ENCODE peak calls at places on chromosomes 7 and 10, in eight cellular contexts. One of them, this sample, is unnamed.

GRCh38 chr10:124065382-124066155 is 27.8 kb downstream of the CHST15 start:
- DNase-seq in activated CD4-positive, CD25-positive, alpha-beta regulatory T cell treated with anti-CD3 and anti-CD28 coated beads, Interleukin-2, amount 50 U/mL, for 72 hours: no peak
- DNase-seq in epithelial cell of esophagus: no peak
- DNase-seq in NCI-H446 treated with DMSO at 0.1 percent for 48 hours: no peak
- DNase-seq in NCI-H774: no peak
- DNase-seq in NCI-H187: no peak
- DNase-seq in left cardiac atrium: no peak
- DNase-seq in glutamatergic neuron: no peak
- DNase-seq in this sample: no peak

GRCh38 chr7:26034386-26034785 is 117.6 kb upstream of the NFE2L3 start:
- DNase-seq in activated CD4-positive, CD25-positive, alpha-beta regulatory T cell treated with anti-CD3 and anti-CD28 coated beads, Interleukin-2, amount 50 U/mL, for 72 hours: no peak
- DNase-seq in epithelial cell of esophagus: peak
- DNase-seq in NCI-H446 treated with DMSO at 0.1 percent for 48 hours: no peak
- DNase-seq in NCI-H774: no peak
- DNase-seq in NCI-H187: no peak
- DNase-seq in left cardiac atrium: no peak
- DNase-seq in glutamatergic neuron: no peak
- DNase-seq in this sample: no peak

GRCh38 chr10:23047201-23048050 is 48.0 kb upstream of the MSRB2 start:
- DNase-seq in activated CD4-positive, CD25-positive, alpha-beta regulatory T cell treated with anti-CD3 and anti-CD28 coated beads, Interleukin-2, amount 50 U/mL, for 72 hours: no peak
- DNase-seq in epithelial cell of esophagus: peak
- DNase-seq in NCI-H446 treated with DMSO at 0.1 percent for 48 hours: no peak
- DNase-seq in NCI-H774: no peak
- DNase-seq in NCI-H187: no peak
- DNase-seq in left cardiac atrium: no peak
- DNase-seq in glutamatergic neuron: no peak
- DNase-seq in this sample: no peak

GRCh38 chr7:102268635-102269034 is 18.0 kb upstream of the SH2B2 start:
- DNase-seq in activated CD4-positive, CD25-positive, alpha-beta regulatory T cell treated with anti-CD3 and anti-CD28 coated beads, Interleukin-2, amount 50 U/mL, for 72 hours: no peak
- DNase-seq in epithelial cell of esophagus: no peak
- DNase-seq in NCI-H446 treated with DMSO at 0.1 percent for 48 hours: no peak
- DNase-seq in NCI-H774: no peak
- DNase-seq in NCI-H187: no peak
- DNase-seq in left cardiac atrium: no peak
- DNase-seq in glutamatergic neuron: no peak
- DNase-seq in this sample: no peak

GRCh38 chr7:48042216-48042615 is 6.9 kb downstream of the C7orf57 start:
- DNase-seq in activated CD4-positive, CD25-positive, alpha-beta regulatory T cell treated with anti-CD3 and anti-CD28 coated beads, Interleukin-2, amount 50 U/mL, for 72 hours: no peak
- DNase-seq in epithelial cell of esophagus: peak
- DNase-seq in NCI-H446 treated with DMSO at 0.1 percent for 48 hours: no peak
- DNase-seq in NCI-H774: no peak
- DNase-seq in NCI-H187: no peak
- DNase-seq in left cardiac atrium: no peak
- DNase-seq in glutamatergic neuron: no peak
- DNase-seq in this sample: no peak

GRCh38 chr7:117163101-117163500 is 159.8 kb downstream of the WNT2 start:
- DNase-seq in activated CD4-positive, CD25-positive, alpha-beta regulatory T cell treated with anti-CD3 and anti-CD28 coated beads, Interleukin-2, amount 50 U/mL, for 72 hours: no peak
- DNase-seq in epithelial cell of esophagus: no peak
- DNase-seq in NCI-H446 treated with DMSO at 0.1 percent for 48 hours: no peak
- DNase-seq in NCI-H774: no peak
- DNase-seq in NCI-H187: no peak
- DNase-seq in left cardiac atrium: no peak
- DNase-seq in glutamatergic neuron: no peak
- DNase-seq in this sample: no peak

GRCh38 chr7:134954197-134955082 is 31.9 kb upstream of the AGBL3 start:
- DNase-seq in activated CD4-positive, CD25-positive, alpha-beta regulatory T cell treated with anti-CD3 and anti-CD28 coated beads, Interleukin-2, amount 50 U/mL, for 72 hours: no peak
- DNase-seq in epithelial cell of esophagus: peak
- DNase-seq in NCI-H446 treated with DMSO at 0.1 percent for 48 hours: no peak
- DNase-seq in NCI-H774: peak
- DNase-seq in NCI-H187: no peak
- DNase-seq in left cardiac atrium: no peak
- DNase-seq in glutamatergic neuron: no peak
- DNase-seq in this sample: no peak

GRCh38 chr10:63558132-63558784 is 37.1 kb downstream of the REEP3 start:
- DNase-seq in activated CD4-positive, CD25-positive, alpha-beta regulatory T cell treated with anti-CD3 and anti-CD28 coated beads, Interleukin-2, amount 50 U/mL, for 72 hours: no peak
- DNase-seq in epithelial cell of esophagus: no peak
- DNase-seq in NCI-H446 treated with DMSO at 0.1 percent for 48 hours: no peak
- DNase-seq in NCI-H774: no peak
- DNase-seq in NCI-H187: no peak
- DNase-seq in left cardiac atrium: no peak
- DNase-seq in glutamatergic neuron: no peak
- DNase-seq in this sample: no peak

GRCh38 chr7:137652721-137653120 is 194.1 kb downstream of the DGKI start:
- DNase-seq in activated CD4-positive, CD25-positive, alpha-beta regulatory T cell treated with anti-CD3 and anti-CD28 coated beads, Interleukin-2, amount 50 U/mL, for 72 hours: no peak
- DNase-seq in epithelial cell of esophagus: peak
- DNase-seq in NCI-H446 treated with DMSO at 0.1 percent for 48 hours: no peak
- DNase-seq in NCI-H774: no peak
- DNase-seq in NCI-H187: no peak
- DNase-seq in left cardiac atrium: no peak
- DNase-seq in glutamatergic neuron: no peak
- DNase-seq in this sample: no peak

GRCh38 chr7:88328787-88329186 is 22.1 kb upstream of the STEAP4 start:
- DNase-seq in activated CD4-positive, CD25-positive, alpha-beta regulatory T cell treated with anti-CD3 and anti-CD28 coated beads, Interleukin-2, amount 50 U/mL, for 72 hours: no peak
- DNase-seq in epithelial cell of esophagus: no peak
- DNase-seq in NCI-H446 treated with DMSO at 0.1 percent for 48 hours: no peak
- DNase-seq in NCI-H774: no peak
- DNase-seq in NCI-H187: no peak
- DNase-seq in left cardiac atrium: no peak
- DNase-seq in glutamatergic neuron: no peak
- DNase-seq in this sample: no peak

GRCh38 chr10:96606216-96606615 is 19.4 kb upstream of the TM9SF3 start:
- DNase-seq in activated CD4-positive, CD25-positive, alpha-beta regulatory T cell treated with anti-CD3 and anti-CD28 coated beads, Interleukin-2, amount 50 U/mL, for 72 hours: no peak
- DNase-seq in epithelial cell of esophagus: no peak
- DNase-seq in NCI-H446 treated with DMSO at 0.1 percent for 48 hours: no peak
- DNase-seq in NCI-H774: no peak
- DNase-seq in NCI-H187: no peak
- DNase-seq in left cardiac atrium: no peak
- DNase-seq in glutamatergic neuron: no peak
- DNase-seq in this sample: no peak

GRCh38 chr7:128883622-128884549 is 21.2 kb downstream of the ATP6V1F start:
- DNase-seq in activated CD4-positive, CD25-positive, alpha-beta regulatory T cell treated with anti-CD3 and anti-CD28 coated beads, Interleukin-2, amount 50 U/mL, for 72 hours: peak
- DNase-seq in epithelial cell of esophagus: peak
- DNase-seq in NCI-H446 treated with DMSO at 0.1 percent for 48 hours: peak
- DNase-seq in NCI-H774: peak
- DNase-seq in NCI-H187: peak
- DNase-seq in left cardiac atrium: peak
- DNase-seq in glutamatergic neuron: peak
- DNase-seq in this sample: peak

GRCh38 chr7:2109936-2110585 is 122.7 kb downstream of the MAD1L1 start:
- DNase-seq in activated CD4-positive, CD25-positive, alpha-beta regulatory T cell treated with anti-CD3 and anti-CD28 coated beads, Interleukin-2, amount 50 U/mL, for 72 hours: peak
- DNase-seq in epithelial cell of esophagus: peak
- DNase-seq in NCI-H446 treated with DMSO at 0.1 percent for 48 hours: no peak
- DNase-seq in NCI-H774: no peak
- DNase-seq in NCI-H187: no peak
- DNase-seq in left cardiac atrium: no peak
- DNase-seq in glutamatergic neuron: no peak
- DNase-seq in this sample: no peak

GRCh38 chr10:352476-353235 is 217.4 kb downstream of the ZMYND11 start:
- DNase-seq in activated CD4-positive, CD25-positive, alpha-beta regulatory T cell treated with anti-CD3 and anti-CD28 coated beads, Interleukin-2, amount 50 U/mL, for 72 hours: no peak
- DNase-seq in epithelial cell of esophagus: no peak
- DNase-seq in NCI-H446 treated with DMSO at 0.1 percent for 48 hours: no peak
- DNase-seq in NCI-H774: no peak
- DNase-seq in NCI-H187: no peak
- DNase-seq in left cardiac atrium: no peak
- DNase-seq in glutamatergic neuron: no peak
- DNase-seq in this sample: no peak

GRCh38 chr10:17062009-17062408 is 67.6 kb downstream of the CUBN start:
- DNase-seq in activated CD4-positive, CD25-positive, alpha-beta regulatory T cell treated with anti-CD3 and anti-CD28 coated beads, Interleukin-2, amount 50 U/mL, for 72 hours: no peak
- DNase-seq in epithelial cell of esophagus: peak
- DNase-seq in NCI-H446 treated with DMSO at 0.1 percent for 48 hours: no peak
- DNase-seq in NCI-H774: no peak
- DNase-seq in NCI-H187: no peak
- DNase-seq in left cardiac atrium: no peak
- DNase-seq in glutamatergic neuron: no peak
- DNase-seq in this sample: no peak

GRCh38 chr10:21528452-21529235 is 3.2 kb upstream of the SKIDA1 start:
- DNase-seq in activated CD4-positive, CD25-positive, alpha-beta regulatory T cell treated with anti-CD3 and anti-CD28 coated beads, Interleukin-2, amount 50 U/mL, for 72 hours: no peak
- DNase-seq in epithelial cell of esophagus: no peak
- DNase-seq in NCI-H446 treated with DMSO at 0.1 percent for 48 hours: peak
- DNase-seq in NCI-H774: no peak
- DNase-seq in NCI-H187: no peak
- DNase-seq in left cardiac atrium: no peak
- DNase-seq in glutamatergic neuron: no peak
- DNase-seq in this sample: no peak

GRCh38 chr10:53690556-53691240 is 918.1 kb upstream of the MBL2 start:
- DNase-seq in activated CD4-positive, CD25-positive, alpha-beta regulatory T cell treated with anti-CD3 and anti-CD28 coated beads, Interleukin-2, amount 50 U/mL, for 72 hours: no peak
- DNase-seq in epithelial cell of esophagus: peak
- DNase-seq in NCI-H446 treated with DMSO at 0.1 percent for 48 hours: no peak
- DNase-seq in NCI-H774: no peak
- DNase-seq in NCI-H187: no peak
- DNase-seq in left cardiac atrium: no peak
- DNase-seq in glutamatergic neuron: no peak
- DNase-seq in this sample: no peak